ENCODE peak calls at places on chromosomes 3 and 15, in six cellular contexts. Z is 8988T, T is RWPE1, K is NCI-H748 treated with DMSO at 0.1 percent for 48 hours, I is activated gamma-delta T cell treated with Interleukin-2 at 50 U/mL for 16 hours, M is A549. Q is an unnamed sample.

GRCh38 chr15:81280696-81281095 is 43.2 kb downstream of the STARD5 start:
- DNase-seq in Z (no peak), T (no peak), K (no peak), I (no peak), M (no peak), Q (no peak)

GRCh38 chr15:60591491-60592385 is 112.8 kb upstream of the ICE2 start:
- DNase-seq in Z (peak; percentile 39), T (peak; percentile 21), K (no peak), I (peak; percentile 41), M (peak; percentile 21), Q (peak; percentile 32)

GRCh38 chr3:101509811-101510210 is 3.2 kb downstream of the SENP7 start:
- DNase-seq in Z (no peak), T (peak; percentile 44), K (no peak), I (no peak), M (no peak), Q (no peak)

GRCh38 chr3:7760718-7761117 is 740.9 kb upstream of the LMCD1 start:
- DNase-seq in Z (no peak), T (no peak), K (no peak), I (no peak), M (no peak), Q (no peak)

GRCh38 chr15:57646057-57646456 is 54.4 kb downstream of the MYZAP start:
- DNase-seq in Z (no peak), T (no peak), K (no peak), I (no peak), M (no peak), Q (no peak)

GRCh38 chr15:55221090-55222011 is 24.6 kb upstream of the RSL24D1 start:
- DNase-seq in Z (no peak), T (peak; percentile 78), K (no peak), I (peak; percentile 16), M (peak; percentile 63), Q (no peak)

GRCh38 chr3:128427872-128428822 is 38.5 kb downstream of the DNAJB8 start:
- DNase-seq in Z (no peak), T (no peak), K (no peak), I (no peak), M (no peak), Q (no peak)

GRCh38 chr3:183295211-183295610 is 42.2 kb downstream of the B3GNT5 start:
- DNase-seq in Z (no peak), T (peak; percentile 59), K (no peak), I (no peak), M (peak; percentile 25), Q (no peak)

GRCh38 chr3:167876603-167877325 is 141.2 kb downstream of the SERPINI1 start:
- DNase-seq in Z (no peak), T (peak; percentile 27), K (no peak), I (no peak), M (no peak), Q (no peak)

GRCh38 chr3:171371354-171371753 is 88.9 kb downstream of the TNIK start:
- DNase-seq in Z (no peak), T (no peak), K (no peak), I (no peak), M (no peak), Q (no peak)

GRCh38 chr3:8658326-8659212 is 14.0 kb upstream of the SSUH2 start:
- DNase-seq in Z (no peak), T (peak; percentile 67), K (peak; percentile 37), I (no peak), M (peak; percentile 81), Q (no peak)

GRCh38 chr3:85081191-85081895 is 122.6 kb downstream of the CADM2 start:
- DNase-seq in Z (no peak), T (peak; percentile 0), K (no peak), I (no peak), M (peak; percentile 65), Q (no peak)

GRCh38 chr3:4888913-4889846 is 90.1 kb upstream of the BHLHE40 start:
- DNase-seq in Z (no peak), T (no peak), K (no peak), I (no peak), M (no peak), Q (peak; percentile 34)

GRCh38 chr15:90178468-90179435 is 22.4 kb upstream of the SEMA4B start:
- DNase-seq in Z (no peak), T (no peak), K (no peak), I (no peak), M (no peak), Q (no peak)

GRCh38 chr3:174219738-174220137 is 639.4 kb upstream of the NAALADL2 start:
- DNase-seq in Z (no peak), T (no peak), K (no peak), I (no peak), M (no peak), Q (no peak)

GRCh38 chr3:52005571-52005986 is 9.9 kb upstream of the RPL29 start:
- DNase-seq in Z (no peak), T (peak; percentile 25), K (no peak), I (no peak), M (no peak), Q (no peak)

GRCh38 chr3:4505688-4506558 is 12.8 kb downstream of the ITPR1 start:
- DNase-seq in Z (no peak), T (no peak), K (no peak), I (no peak), M (no peak), Q (no peak)

GRCh38 chr3:43905157-43905556 is 214.4 kb downstream of the ABHD5 start:
- DNase-seq in Z (no peak), T (no peak), K (no peak), I (no peak), M (no peak), Q (no peak)

GRCh38 chr3:23461069-23461468 is 257.9 kb downstream of the UBE2E2 start:
- DNase-seq in Z (no peak), T (no peak), K (no peak), I (no peak), M (no peak), Q (no peak)

GRCh38 chr3:81632659-81633058 is 128.8 kb downstream of the GBE1 start:
- DNase-seq in Z (no peak), T (no peak), K (no peak), I (no peak), M (no peak), Q (no peak)

GRCh38 chr3:157125101-157125500 is 34.8 kb downstream of the CCNL1 start:
- DNase-seq in Z (no peak), T (no peak), K (no peak), I (no peak), M (no peak), Q (no peak)

GRCh38 chr15:62572797-62573196 is 407.7 kb upstream of the C2CD4B start:
- DNase-seq in Z (no peak), T (no peak), K (no peak), I (no peak), M (no peak), Q (no peak)